ENCODE peak calls at places on chromosomes 16 and 17, in five cellular contexts. One of them, this sample, is unnamed.

GRCh38 chr16:10557750-10558149 is 22.6 kb downstream of the EMP2 start:
- DNase-seq in Karpas-422: no peak
- DNase-seq in right lobe of liver: no peak
- DNase-seq in NCI-H446: no peak
- DNase-seq in germinal center: no peak
- DNase-seq in this sample: no peak

GRCh38 chr17:80163315-80163714 is 6.5 kb upstream of the CARD14 start:
- DNase-seq in Karpas-422: no peak
- DNase-seq in right lobe of liver: no peak
- DNase-seq in NCI-H446: no peak
- DNase-seq in germinal center: no peak
- DNase-seq in this sample: no peak

GRCh38 chr16:85651822-85652430 is 36.8 kb downstream of the GINS2 start:
- DNase-seq in Karpas-422: no peak
- DNase-seq in right lobe of liver: no peak
- DNase-seq in NCI-H446: no peak
- DNase-seq in germinal center: no peak
- DNase-seq in this sample: no peak

GRCh38 chr17:10162034-10162433 is 36.4 kb downstream of the GAS7 start:
- DNase-seq in Karpas-422: peak
- DNase-seq in right lobe of liver: no peak
- DNase-seq in NCI-H446: no peak
- DNase-seq in germinal center: no peak
- DNase-seq in this sample: no peak

GRCh38 chr17:78343099-78343432 is 16.8 kb downstream of the SOCS3 start:
- DNase-seq in Karpas-422: no peak
- DNase-seq in right lobe of liver: no peak
- DNase-seq in NCI-H446: no peak
- DNase-seq in germinal center: no peak
- DNase-seq in this sample: peak

GRCh38 chr16:9123871-9124270 is 32.4 kb downstream of the HAPSTR1 start:
- DNase-seq in Karpas-422: peak
- DNase-seq in right lobe of liver: peak
- DNase-seq in NCI-H446: no peak
- DNase-seq in germinal center: peak
- DNase-seq in this sample: peak

GRCh38 chr16:70520612-70521297 is 2.6 kb downstream of the COG4 start:
- DNase-seq in Karpas-422: no peak
- DNase-seq in right lobe of liver: no peak
- DNase-seq in NCI-H446: no peak
- DNase-seq in germinal center: no peak
- DNase-seq in this sample: no peak

GRCh38 chr17:41419712-41420111 is 4.7 kb downstream of the KRT37 start:
- DNase-seq in Karpas-422: no peak
- DNase-seq in right lobe of liver: no peak
- DNase-seq in NCI-H446: no peak
- DNase-seq in germinal center: no peak
- DNase-seq in this sample: no peak

GRCh38 chr16:66081967-66082366 is 284.5 kb upstream of the CDH5 start:
- DNase-seq in Karpas-422: no peak
- DNase-seq in right lobe of liver: no peak
- DNase-seq in NCI-H446: no peak
- DNase-seq in germinal center: no peak
- DNase-seq in this sample: no peak

GRCh38 chr16:1782408-1783247 is at the start of the genes NUBP2 and SPSB3:
- DNase-seq in Karpas-422: peak
- DNase-seq in right lobe of liver: peak
- DNase-seq in NCI-H446: peak
- DNase-seq in germinal center: peak
- DNase-seq in this sample: peak

GRCh38 chr17:36747861-36748260 is 146.5 kb downstream of the MRM1 start:
- DNase-seq in Karpas-422: no peak
- DNase-seq in right lobe of liver: no peak
- DNase-seq in NCI-H446: no peak
- DNase-seq in germinal center: no peak
- DNase-seq in this sample: no peak

GRCh38 chr17:81200201-81200600 is 22.6 kb downstream of the CEP131 start:
- DNase-seq in Karpas-422: no peak
- DNase-seq in right lobe of liver: no peak
- DNase-seq in NCI-H446: no peak
- DNase-seq in germinal center: no peak
- DNase-seq in this sample: no peak

GRCh38 chr17:56548661-56549060 is 44.8 kb upstream of the NOG start:
- DNase-seq in Karpas-422: no peak
- DNase-seq in right lobe of liver: no peak
- DNase-seq in NCI-H446: no peak
- DNase-seq in germinal center: no peak
- DNase-seq in this sample: no peak

GRCh38 chr16:28984619-28985135 is at the start of gene LAT:
- DNase-seq in Karpas-422: peak
- DNase-seq in right lobe of liver: no peak
- DNase-seq in NCI-H446: no peak
- DNase-seq in germinal center: peak
- DNase-seq in this sample: no peak

GRCh38 chr16:67326472-67327309 is at the start of the genes KCTD19 and LRRC36:
- DNase-seq in Karpas-422: no peak
- DNase-seq in right lobe of liver: peak
- DNase-seq in NCI-H446: no peak
- DNase-seq in germinal center: peak
- DNase-seq in this sample: peak

GRCh38 chr16:89052824-89053724 is 40.6 kb upstream of the ACSF3 start:
- DNase-seq in Karpas-422: no peak
- DNase-seq in right lobe of liver: no peak
- DNase-seq in NCI-H446: no peak
- DNase-seq in germinal center: no peak
- DNase-seq in this sample: no peak

GRCh38 chr16:89042711-89043551 is 50.7 kb upstream of the ACSF3 start:
- DNase-seq in Karpas-422: no peak
- DNase-seq in right lobe of liver: no peak
- DNase-seq in NCI-H446: no peak
- DNase-seq in germinal center: no peak
- DNase-seq in this sample: no peak

GRCh38 chr17:7021993-7022778 is 664 bp upstream of the BCL6B start:
- DNase-seq in Karpas-422: peak
- DNase-seq in right lobe of liver: peak
- DNase-seq in NCI-H446: peak
- DNase-seq in germinal center: peak
- DNase-seq in this sample: peak

GRCh38 chr17:57463103-57463885 is 207.0 kb downstream of the MSI2 start:
- DNase-seq in Karpas-422: no peak
- DNase-seq in right lobe of liver: no peak
- DNase-seq in NCI-H446: no peak
- DNase-seq in germinal center: peak
- DNase-seq in this sample: no peak

GRCh38 chr16:53827741-53828140 is 123.8 kb downstream of the FTO start:
- DNase-seq in Karpas-422: no peak
- DNase-seq in right lobe of liver: no peak
- DNase-seq in NCI-H446: no peak
- DNase-seq in germinal center: no peak
- DNase-seq in this sample: no peak

GRCh38 chr17:64685705-64686104 is 23.6 kb upstream of the SMURF2 start:
- DNase-seq in Karpas-422: no peak
- DNase-seq in right lobe of liver: no peak
- DNase-seq in NCI-H446: no peak
- DNase-seq in germinal center: no peak
- DNase-seq in this sample: no peak

GRCh38 chr16:5069048-5069447 is 2.6 kb upstream of the ALG1 start:
- DNase-seq in Karpas-422: no peak
- DNase-seq in right lobe of liver: no peak
- DNase-seq in NCI-H446: no peak
- DNase-seq in germinal center: no peak
- DNase-seq in this sample: no peak

This sample was measured in suprapubic skin.